ENCODE peak calls at places on chromosomes 16 and 17, in ten cellular contexts. Q is AG04449; C is type B pancreatic cell; Y is uterus; X is ovary; G is RWPE1; O is progenitor cell of endocrine pancreas; S is tibial nerve; B is dorsolateral prefrontal cortex; K is CD8-positive, alpha-beta T cell. H is an unnamed sample.

GRCh38 chr16:1377406-1378010 is 25.8 kb downstream of the GNPTG start:
- DNase-seq in B (peak), Y (no peak), X (no peak), O (no peak), S (no peak), G (no peak), Q (no peak), C (no peak), K (no peak), H (no peak)

GRCh38 chr16:30482366-30482765 is 9.8 kb downstream of the ITGAL start:
- DNase-seq in G (no peak), Q (no peak), K (no peak), O (no peak), C (no peak), B (no peak), Y (no peak), X (no peak), S (no peak), H (no peak)

GRCh38 chr17:1931759-1932579 is 93.2 kb downstream of the RTN4RL1 start:
- DNase-seq in X (no peak), G (peak), K (no peak), O (peak), Q (no peak), C (no peak), B (peak), Y (no peak), S (no peak), H (no peak)

GRCh38 chr17:34225046-34225445 is 30.0 kb upstream of the CCL2 start:
- DNase-seq in C (no peak), O (no peak), K (no peak), X (no peak), G (no peak), Y (no peak), Q (no peak), S (no peak), B (no peak), H (no peak)

GRCh38 chr16:57406881-57407280 is 2.3 kb downstream of the CCL17 start:
- DNase-seq in S (no peak), X (no peak), G (no peak), C (no peak), K (no peak), O (no peak), B (no peak), Y (no peak), Q (no peak), H (no peak)

GRCh38 chr17:46782250-46782953 is 36.1 kb downstream of the WNT3 start:
- DNase-seq in Y (no peak), G (peak), X (no peak), K (no peak), C (no peak), S (no peak), Q (no peak), B (no peak), O (no peak), H (no peak)

GRCh38 chr16:11299865-11300559 is 18.9 kb upstream of the PRM1 start:
- DNase-seq in G (no peak), O (no peak), C (no peak), S (no peak), Q (no peak), B (no peak), K (no peak), Y (no peak), X (no peak), H (no peak)

GRCh38 chr16:53841884-53842283 is 137.9 kb downstream of the FTO start:
- DNase-seq in K (no peak), G (no peak), C (no peak), X (no peak), S (no peak), Y (no peak), B (no peak), O (no peak), Q (no peak), H (no peak)

GRCh38 chr17:5418858-5419355 is 555 bp downstream of the NUP88 start:
- DNase-seq in B (no peak), X (no peak), O (no peak), C (no peak), Y (no peak), K (peak), G (no peak), S (no peak), Q (no peak), H (peak)

GRCh38 chr16:5709889-5710288 is 612.3 kb upstream of the EEF2KMT start:
- DNase-seq in B (no peak), C (no peak), O (peak), X (no peak), S (no peak), K (no peak), G (no peak), Y (no peak), Q (no peak), H (peak)

GRCh38 chr17:78484300-78485159 is 92.7 kb downstream of the DNAH17 start:
- DNase-seq in G (peak), B (no peak), Y (no peak), Q (no peak), O (no peak), C (no peak), K (peak), X (no peak), S (no peak), H (no peak)

GRCh38 chr16:51951668-51952298 is 595.2 kb downstream of the TOX3 start:
- DNase-seq in G (no peak), B (no peak), C (no peak), X (no peak), K (no peak), S (no peak), O (peak), Y (no peak), Q (no peak), H (no peak)

DNA sequence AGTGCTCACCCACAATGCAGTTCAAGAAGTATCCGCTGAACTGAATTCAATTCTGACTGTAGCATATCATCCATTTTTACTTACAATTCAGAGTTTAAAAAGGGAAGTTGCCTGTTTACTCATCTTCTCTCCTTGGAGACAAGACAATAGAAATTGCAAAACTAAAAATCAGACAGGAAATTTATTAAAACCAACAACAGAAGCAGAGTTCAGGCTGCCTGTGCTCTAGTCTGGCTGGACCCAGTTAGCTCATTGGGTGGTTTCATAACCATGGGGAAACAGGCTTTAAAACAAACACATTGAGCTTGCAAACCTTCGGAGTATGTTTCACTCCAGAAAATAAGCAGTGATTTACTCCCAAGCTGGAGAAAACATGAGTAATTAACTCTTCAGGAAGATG is 321.4 kb downstream of the GRIN2A start:
- DNase-seq in G (no peak), K (no peak), X (no peak), S (no peak), Y (no peak), O (no peak), Q (no peak), B (no peak), C (no peak), H (no peak)
- TF ChIP-seq CTCF in G (no peak), K (no peak), X (no peak), S (no peak), Y (no peak), O (no peak), Q (no peak), B (no peak), C (no peak), H (no peak)

GRCh38 chr16:80875616-80876015 is 71.2 kb upstream of the CDYL2 start:
- DNase-seq in C (no peak), K (no peak), X (no peak), B (no peak), Q (no peak), S (no peak), G (no peak), O (no peak), Y (no peak), H (no peak)
- TF ChIP-seq CTCF in C (no peak), K (no peak), X (no peak), B (no peak), Q (no peak), S (no peak), G (no peak), O (no peak), Y (no peak), H (no peak)

DNA sequence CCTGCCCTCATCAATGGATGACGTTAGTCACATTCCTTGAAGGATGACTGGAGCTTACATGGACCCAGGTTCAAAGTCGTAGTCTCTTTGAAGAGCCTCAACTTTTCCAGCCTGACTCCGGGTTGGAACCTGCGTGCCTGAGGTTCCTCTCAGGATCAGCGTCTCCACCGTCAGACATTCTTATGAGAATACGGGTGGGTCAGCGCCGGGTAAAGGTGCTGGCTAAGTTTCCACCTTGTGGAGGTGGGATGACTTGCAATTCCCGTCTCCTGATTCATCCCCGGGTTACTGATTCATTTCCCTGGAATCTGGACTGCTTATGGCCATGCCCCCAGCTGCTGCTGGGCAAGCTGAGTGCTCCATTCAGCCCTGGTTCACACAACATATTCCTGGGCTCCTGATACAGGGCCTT is 38.9 kb upstream of the CMIP start:
- DNase-seq in X (no peak), K (no peak), G (peak), S (no peak), Y (no peak), C (no peak), Q (peak), B (no peak), O (peak), H (no peak)
- TF ChIP-seq CTCF in X (no peak), K (no peak), G (peak), S (no peak), Y (no peak), C (peak), Q (no peak), B (no peak), O (peak), H (peak)

GRCh38 chr17:68576811-68577551 is 24.2 kb downstream of the FAM20A start:
- DNase-seq in S (no peak), Y (peak), Q (no peak), K (no peak), X (peak), O (no peak), G (no peak), C (no peak), B (no peak), H (no peak)
- TF ChIP-seq CTCF in S (no peak), Y (no peak), Q (no peak), K (no peak), X (no peak), O (no peak), G (no peak), C (peak), B (no peak), H (no peak)

GRCh38 chr16:59192551-59193199 is 458.6 kb upstream of the GOT2 start:
- DNase-seq in O (no peak), K (no peak), C (no peak), Q (no peak), B (no peak), S (no peak), Y (no peak), X (no peak), G (no peak), H (no peak)
- TF ChIP-seq CTCF in O (peak), K (no peak), C (peak), Q (peak), B (peak), S (peak), Y (no peak), X (no peak), G (no peak), H (peak)

GRCh38 chr16:12907670-12908233 is 6.4 kb downstream of the SHISA9 start:
- DNase-seq in Y (no peak), G (no peak), O (no peak), C (no peak), K (no peak), B (no peak), X (no peak), Q (no peak), S (no peak), H (no peak)
- TF ChIP-seq CTCF in Y (no peak), G (no peak), O (peak), C (peak), K (no peak), B (peak), X (no peak), Q (no peak), S (no peak), H (peak)

GRCh38 chr16:9012848-9013507 is 49.3 kb upstream of the USP7 start:
- DNase-seq in S (no peak), C (no peak), K (no peak), B (no peak), X (no peak), O (peak), G (no peak), Y (no peak), Q (no peak), H (no peak)
- TF ChIP-seq CTCF in S (no peak), C (peak), K (no peak), B (peak), X (no peak), O (no peak), G (no peak), Y (no peak), Q (peak), H (no peak)

DNA sequence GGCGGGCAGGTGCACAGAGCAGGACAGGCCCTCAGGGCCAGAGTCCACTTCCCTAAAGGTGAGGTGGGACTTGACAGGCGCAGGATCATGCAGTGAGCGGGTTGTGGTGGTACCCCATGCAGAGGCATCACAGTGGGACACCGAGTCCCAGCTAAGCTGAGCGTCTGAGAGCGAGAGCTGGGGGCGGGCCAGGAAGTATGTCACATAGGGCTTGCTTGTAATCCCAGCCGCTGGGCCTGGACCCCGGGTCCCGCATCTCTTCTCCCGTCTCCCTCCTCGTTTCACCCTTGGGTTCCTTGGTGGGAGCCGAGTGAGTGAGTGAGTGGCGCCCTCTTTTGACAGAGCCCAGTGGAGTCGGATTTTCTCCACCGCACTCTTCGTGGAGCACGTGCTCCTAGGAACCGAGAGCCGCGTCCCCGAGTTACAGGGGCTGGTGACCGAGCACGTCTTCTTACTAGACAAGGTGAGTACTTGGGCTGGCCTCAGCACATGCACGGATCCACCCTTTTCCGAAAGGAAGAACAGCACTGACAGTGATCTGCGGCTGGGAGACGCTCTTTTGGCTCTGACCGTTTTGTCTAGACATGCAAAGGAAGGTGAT is 50.8 kb upstream of the ENDOV start:
- DNase-seq in B (peak), K (no peak), G (peak), O (no peak), C (no peak), X (peak), Q (no peak), S (no peak), Y (no peak), H (peak)
- TF ChIP-seq CTCF in B (peak), K (no peak), G (peak), O (peak), C (peak), X (no peak), Q (peak), S (peak), Y (no peak), H (no peak)

GRCh38 chr16:84753412-84754325 is 53.9 kb downstream of the USP10 start:
- DNase-seq in G (no peak), C (no peak), Q (no peak), B (no peak), S (no peak), K (no peak), O (no peak), X (no peak), Y (no peak), H (no peak)

GRCh38 chr16:84752600-84752999 is 52.8 kb downstream of the USP10 start:
- DNase-seq in K (no peak), G (no peak), O (no peak), S (no peak), Y (no peak), B (no peak), Q (no peak), X (no peak), C (no peak), H (no peak)

GRCh38 chr16:84755004-84755672 is 55.3 kb downstream of the USP10 start:
- DNase-seq in K (no peak), B (no peak), O (no peak), G (peak), X (no peak), Y (no peak), C (no peak), S (no peak), Q (no peak), H (no peak)

GRCh38 chr16:84756830-84757229 is 57.0 kb downstream of the USP10 start:
- DNase-seq in X (no peak), Y (no peak), K (no peak), B (no peak), Q (no peak), G (no peak), S (no peak), C (no peak), O (no peak), H (no peak)

DNA sequence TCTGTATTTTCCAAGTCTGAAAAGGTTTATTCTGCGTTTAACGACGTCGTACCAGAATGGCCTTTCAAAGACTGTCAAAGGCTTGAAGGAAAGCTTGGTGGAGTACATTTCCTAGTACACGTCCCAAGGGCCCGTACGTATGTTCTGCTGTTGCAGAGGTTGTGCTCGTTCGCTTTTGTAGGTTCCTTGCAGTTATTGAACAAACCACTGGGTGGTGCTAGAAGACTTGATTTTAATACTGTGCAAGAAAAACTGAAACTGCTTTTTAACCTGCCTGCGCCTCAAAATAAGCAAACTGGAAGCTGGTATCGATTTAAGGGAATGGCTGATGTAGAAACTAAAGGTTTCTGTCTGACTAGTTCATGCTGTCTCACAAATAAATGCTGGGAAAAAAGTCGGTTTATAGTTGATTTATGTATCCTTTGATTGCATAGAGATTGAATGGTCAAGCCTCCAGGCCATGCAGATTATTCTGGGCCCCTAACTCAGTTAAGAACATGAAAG is 54.6 kb downstream of the USP10 start:
- DNase-seq in K (peak), X (peak), C (no peak), O (peak), B (no peak), G (peak), Q (peak), Y (peak), S (peak), H (peak)
- TF ChIP-seq CTCF in K (peak), X (peak), C (peak), O (peak), B (peak), G (peak), Q (peak), Y (peak), S (peak), H (peak)